ENCODE peak calls at places on chromosome 17, in six cellular contexts. One of them, this sample, is unnamed.

GRCh38 chr17:42518046-42518754 is 17.8 kb upstream of the NAGLU start:
- DNase-seq in HL-60: peak; percentile 46
- DNase-seq in nephron progenitor cell: no peak
- DNase-seq in astrocyte of the cerebellum: peak; percentile 76
- DNase-seq in GM23338: no peak
- DNase-seq in prostate gland: peak; percentile 71
- DNase-seq in this sample: peak; percentile 93

GRCh38 chr17:72396121-72396520 is 275.3 kb downstream of the SOX9 start:
- DNase-seq in HL-60: no peak
- DNase-seq in nephron progenitor cell: no peak
- DNase-seq in astrocyte of the cerebellum: no peak
- DNase-seq in GM23338: no peak
- DNase-seq in prostate gland: no peak
- DNase-seq in this sample: no peak

GRCh38 chr17:33564146-33564545 is 271.1 kb upstream of the ASIC2 start:
- DNase-seq in HL-60: no peak
- DNase-seq in nephron progenitor cell: no peak
- DNase-seq in astrocyte of the cerebellum: no peak
- DNase-seq in GM23338: no peak
- DNase-seq in prostate gland: no peak
- DNase-seq in this sample: no peak

GRCh38 chr17:38536661-38537060 is 69.1 kb downstream of the SRCIN1 start:
- DNase-seq in HL-60: no peak
- DNase-seq in nephron progenitor cell: no peak
- DNase-seq in astrocyte of the cerebellum: no peak
- DNase-seq in GM23338: no peak
- DNase-seq in prostate gland: no peak
- DNase-seq in this sample: no peak

GRCh38 chr17:65020284-65020683 is 36.3 kb downstream of the GNA13 start:
- DNase-seq in HL-60: peak; percentile 45
- DNase-seq in nephron progenitor cell: no peak
- DNase-seq in astrocyte of the cerebellum: no peak
- DNase-seq in GM23338: no peak
- DNase-seq in prostate gland: no peak
- DNase-seq in this sample: peak; percentile 87

GRCh38 chr17:345992-346785 is 6.4 kb downstream of the RPH3AL start:
- DNase-seq in HL-60: no peak
- DNase-seq in nephron progenitor cell: no peak
- DNase-seq in astrocyte of the cerebellum: no peak
- DNase-seq in GM23338: no peak
- DNase-seq in prostate gland: no peak
- DNase-seq in this sample: no peak

GRCh38 chr17:2867441-2868424 is 71.5 kb downstream of the RAP1GAP2 start:
- DNase-seq in HL-60: no peak
- DNase-seq in nephron progenitor cell: peak; percentile 28
- DNase-seq in astrocyte of the cerebellum: no peak
- DNase-seq in GM23338: peak; percentile 90
- DNase-seq in prostate gland: no peak
- DNase-seq in this sample: peak; percentile 58

GRCh38 chr17:82965371-82965770 is 114.0 kb upstream of the METRNL start:
- DNase-seq in HL-60: no peak
- DNase-seq in nephron progenitor cell: no peak
- DNase-seq in astrocyte of the cerebellum: no peak
- DNase-seq in GM23338: no peak
- DNase-seq in prostate gland: no peak
- DNase-seq in this sample: no peak

GRCh38 chr17:17152385-17152784 is 53.7 kb downstream of the PLD6 start:
- DNase-seq in HL-60: no peak
- DNase-seq in nephron progenitor cell: no peak
- DNase-seq in astrocyte of the cerebellum: no peak
- DNase-seq in GM23338: no peak
- DNase-seq in prostate gland: no peak
- DNase-seq in this sample: no peak

GRCh38 chr17:17151055-17151454 is 55.1 kb downstream of the PLD6 start:
- DNase-seq in HL-60: no peak
- DNase-seq in nephron progenitor cell: no peak
- DNase-seq in astrocyte of the cerebellum: peak; percentile 65
- DNase-seq in GM23338: no peak
- DNase-seq in prostate gland: no peak
- DNase-seq in this sample: peak; percentile 78

GRCh38 chr17:17150450-17150804 is 55.7 kb downstream of the PLD6 start:
- DNase-seq in HL-60: no peak
- DNase-seq in nephron progenitor cell: no peak
- DNase-seq in astrocyte of the cerebellum: no peak
- DNase-seq in GM23338: no peak
- DNase-seq in prostate gland: no peak
- DNase-seq in this sample: no peak

GRCh38 chr17:17151962-17152361 is 54.2 kb downstream of the PLD6 start:
- DNase-seq in HL-60: no peak
- DNase-seq in nephron progenitor cell: no peak
- DNase-seq in astrocyte of the cerebellum: peak; percentile 87
- DNase-seq in GM23338: no peak
- DNase-seq in prostate gland: peak; percentile 71
- DNase-seq in this sample: peak; percentile 92

DNA sequence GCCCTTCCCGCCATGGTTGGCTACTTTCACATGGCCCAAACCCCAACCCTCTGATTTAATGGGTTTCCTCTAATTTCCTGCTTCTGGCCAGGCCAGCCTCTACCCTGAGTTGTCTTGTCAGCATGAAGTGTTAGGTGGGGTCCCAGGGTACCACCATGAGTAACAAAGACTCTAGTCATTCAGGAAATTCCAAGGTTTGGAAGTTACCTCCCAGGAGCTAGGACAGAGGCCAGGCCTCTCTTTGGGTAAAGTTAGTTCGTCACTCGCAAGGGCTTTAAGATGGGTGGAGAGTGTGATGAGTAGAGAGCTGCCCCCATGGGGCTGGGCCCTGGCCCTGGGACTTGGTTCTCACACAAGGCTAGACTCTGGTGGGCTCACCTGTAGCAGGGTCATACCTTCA is 54.6 kb downstream of the PLD6 start:
- DNase-seq in HL-60: no peak
- DNase-seq in nephron progenitor cell: no peak
- DNase-seq in astrocyte of the cerebellum: no peak
- DNase-seq in GM23338: no peak
- DNase-seq in prostate gland: no peak
- DNase-seq in this sample: peak; percentile 37
- TF ChIP-seq CTCF in HL-60: no peak
- TF ChIP-seq CTCF in nephron progenitor cell: no peak
- TF ChIP-seq CTCF in astrocyte of the cerebellum: no peak
- TF ChIP-seq CTCF in GM23338: no peak
- TF ChIP-seq CTCF in prostate gland: no peak
- TF ChIP-seq CTCF in this sample: no peak

GRCh38 chr17:58277107-58277506 is 3.6 kb downstream of the MPO start:
- DNase-seq in HL-60: peak; percentile 43
- DNase-seq in nephron progenitor cell: no peak
- DNase-seq in astrocyte of the cerebellum: no peak
- DNase-seq in GM23338: peak; percentile 57
- DNase-seq in prostate gland: no peak
- DNase-seq in this sample: peak; percentile 29
- TF ChIP-seq CTCF in HL-60: peak; percentile 26
- TF ChIP-seq CTCF in nephron progenitor cell: peak; percentile 30
- TF ChIP-seq CTCF in astrocyte of the cerebellum: peak; percentile 36
- TF ChIP-seq CTCF in GM23338: peak; percentile 70
- TF ChIP-seq CTCF in prostate gland: no peak
- TF ChIP-seq CTCF in this sample: peak; percentile 54

GRCh38 chr17:4953461-4953961 is 2.6 kb downstream of the ENO3 start:
- DNase-seq in HL-60: no peak
- DNase-seq in nephron progenitor cell: no peak
- DNase-seq in astrocyte of the cerebellum: peak; percentile 54
- DNase-seq in GM23338: no peak
- DNase-seq in prostate gland: no peak
- DNase-seq in this sample: no peak

GRCh38 chr17:4958102-4958501 is 7.2 kb downstream of the ENO3 start:
- DNase-seq in HL-60: no peak
- DNase-seq in nephron progenitor cell: no peak
- DNase-seq in astrocyte of the cerebellum: no peak
- DNase-seq in GM23338: no peak
- DNase-seq in prostate gland: no peak
- DNase-seq in this sample: no peak

GRCh38 chr17:4959261-4959965 is 8.2 kb downstream of the SPAG7 start:
- DNase-seq in HL-60: no peak
- DNase-seq in nephron progenitor cell: no peak
- DNase-seq in astrocyte of the cerebellum: no peak
- DNase-seq in GM23338: no peak
- DNase-seq in prostate gland: no peak
- DNase-seq in this sample: no peak

GRCh38 chr17:4955091-4955490 is 4.2 kb downstream of the ENO3 start:
- DNase-seq in HL-60: no peak
- DNase-seq in nephron progenitor cell: no peak
- DNase-seq in astrocyte of the cerebellum: no peak
- DNase-seq in GM23338: no peak
- DNase-seq in prostate gland: no peak
- DNase-seq in this sample: no peak

DNA sequence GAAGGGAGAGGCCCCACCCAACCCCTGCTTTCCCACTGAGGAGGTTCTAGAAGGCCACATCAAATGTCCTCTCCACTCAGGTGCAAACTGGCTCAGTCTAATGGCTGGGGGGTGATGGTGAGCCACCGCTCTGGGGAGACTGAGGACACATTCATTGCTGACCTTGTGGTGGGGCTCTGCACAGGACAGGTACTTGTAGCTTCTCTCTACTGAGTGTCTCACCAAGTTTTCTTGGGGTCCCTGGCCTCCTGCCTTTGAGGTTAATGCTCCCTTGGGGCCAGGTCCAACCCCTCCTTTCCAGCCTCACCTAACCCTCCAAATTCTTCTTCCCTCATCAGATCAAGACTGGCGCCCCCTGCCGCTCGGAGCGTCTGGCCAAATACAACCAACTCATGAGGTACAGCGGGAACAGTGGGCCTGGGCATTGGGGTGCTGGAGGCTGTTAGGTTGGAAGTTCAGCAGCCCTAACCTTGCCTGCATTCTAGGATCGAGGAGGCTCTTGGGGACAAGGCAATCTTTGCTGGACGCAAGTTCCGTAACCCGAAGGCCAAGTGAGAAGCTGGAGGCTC is 5.7 kb downstream of the ENO3 start:
- DNase-seq in HL-60: peak; percentile 23
- DNase-seq in nephron progenitor cell: no peak
- DNase-seq in astrocyte of the cerebellum: no peak
- DNase-seq in GM23338: peak; percentile 90
- DNase-seq in prostate gland: no peak
- DNase-seq in this sample: no peak
- TF ChIP-seq CTCF in HL-60: no peak
- TF ChIP-seq CTCF in nephron progenitor cell: no peak
- TF ChIP-seq CTCF in astrocyte of the cerebellum: peak; percentile 6
- TF ChIP-seq CTCF in GM23338: peak; percentile 74
- TF ChIP-seq CTCF in prostate gland: no peak
- TF ChIP-seq CTCF in this sample: peak; percentile 21

GRCh38 chr17:8005357-8005756 is 2.9 kb downstream of the GUCY2D start:
- DNase-seq in HL-60: no peak
- DNase-seq in nephron progenitor cell: no peak
- DNase-seq in astrocyte of the cerebellum: no peak
- DNase-seq in GM23338: no peak
- DNase-seq in prostate gland: no peak
- DNase-seq in this sample: no peak

GRCh38 chr17:8004899-8005298 is 2.5 kb downstream of the GUCY2D start:
- DNase-seq in HL-60: no peak
- DNase-seq in nephron progenitor cell: no peak
- DNase-seq in astrocyte of the cerebellum: no peak
- DNase-seq in GM23338: no peak
- DNase-seq in prostate gland: no peak
- DNase-seq in this sample: peak; percentile 46

GRCh38 chr17:8007836-8008235 is 5.4 kb downstream of the GUCY2D start:
- DNase-seq in HL-60: no peak
- DNase-seq in nephron progenitor cell: no peak
- DNase-seq in astrocyte of the cerebellum: no peak
- DNase-seq in GM23338: no peak
- DNase-seq in prostate gland: no peak
- DNase-seq in this sample: no peak

GRCh38 chr17:8006836-8007680 is 4.6 kb downstream of the GUCY2D start:
- DNase-seq in HL-60: no peak
- DNase-seq in nephron progenitor cell: no peak
- DNase-seq in astrocyte of the cerebellum: no peak
- DNase-seq in GM23338: peak; percentile 17
- DNase-seq in prostate gland: no peak
- DNase-seq in this sample: no peak

DNA sequence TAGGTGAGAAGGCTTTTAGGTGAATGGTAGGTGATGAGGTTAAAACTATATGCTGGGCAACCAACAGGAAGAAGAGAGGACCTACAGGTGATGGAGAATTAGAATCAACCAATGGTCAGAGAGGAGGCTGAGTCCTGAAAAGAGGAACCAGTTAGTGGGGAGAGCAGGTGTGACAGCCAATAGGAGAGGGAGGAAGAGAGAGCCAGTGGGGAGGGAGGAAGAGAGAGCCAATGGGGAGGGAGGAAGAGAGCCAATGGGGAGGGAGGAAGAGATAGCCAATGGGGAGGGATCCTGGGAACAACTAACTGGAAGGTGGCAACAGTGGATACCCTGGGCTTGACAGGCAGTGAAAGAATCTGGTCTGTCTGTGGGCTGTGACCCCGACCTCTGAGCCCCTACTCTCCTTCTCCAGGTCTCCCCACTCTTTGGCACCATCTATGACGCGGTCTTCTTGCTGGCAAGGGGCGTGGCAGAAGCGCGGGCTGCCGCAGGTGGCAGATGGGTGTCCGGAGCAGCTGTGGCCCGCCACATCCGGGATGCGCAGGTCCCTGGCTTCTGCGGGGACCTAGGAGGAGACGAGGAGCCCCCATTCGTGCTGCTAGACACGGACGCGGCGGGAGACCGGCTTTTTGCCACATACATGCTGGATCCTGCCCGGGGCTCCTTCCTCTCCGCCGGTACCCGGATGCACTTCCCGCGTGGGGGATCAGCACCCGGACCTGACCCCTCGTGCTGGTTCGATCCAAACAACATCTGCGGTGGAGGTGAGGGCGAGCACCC is 3.7 kb downstream of the GUCY2D start:
- DNase-seq in HL-60: no peak
- DNase-seq in nephron progenitor cell: no peak
- DNase-seq in astrocyte of the cerebellum: no peak
- DNase-seq in GM23338: peak; percentile 46
- DNase-seq in prostate gland: no peak
- DNase-seq in this sample: no peak
- TF ChIP-seq CTCF in HL-60: no peak
- TF ChIP-seq CTCF in nephron progenitor cell: no peak
- TF ChIP-seq CTCF in astrocyte of the cerebellum: no peak
- TF ChIP-seq CTCF in GM23338: no peak
- TF ChIP-seq CTCF in prostate gland: no peak
- TF ChIP-seq CTCF in this sample: no peak

GRCh38 chr17:67559381-67559966 is 158.3 kb upstream of the NOL11 start:
- DNase-seq in HL-60: no peak
- DNase-seq in nephron progenitor cell: no peak
- DNase-seq in astrocyte of the cerebellum: no peak
- DNase-seq in GM23338: peak; percentile 57
- DNase-seq in prostate gland: no peak
- DNase-seq in this sample: no peak
- TF ChIP-seq CTCF in HL-60: no peak
- TF ChIP-seq CTCF in nephron progenitor cell: no peak
- TF ChIP-seq CTCF in astrocyte of the cerebellum: peak; percentile 10
- TF ChIP-seq CTCF in GM23338: peak; percentile 71
- TF ChIP-seq CTCF in prostate gland: no peak
- TF ChIP-seq CTCF in this sample: peak; percentile 20

DNA sequence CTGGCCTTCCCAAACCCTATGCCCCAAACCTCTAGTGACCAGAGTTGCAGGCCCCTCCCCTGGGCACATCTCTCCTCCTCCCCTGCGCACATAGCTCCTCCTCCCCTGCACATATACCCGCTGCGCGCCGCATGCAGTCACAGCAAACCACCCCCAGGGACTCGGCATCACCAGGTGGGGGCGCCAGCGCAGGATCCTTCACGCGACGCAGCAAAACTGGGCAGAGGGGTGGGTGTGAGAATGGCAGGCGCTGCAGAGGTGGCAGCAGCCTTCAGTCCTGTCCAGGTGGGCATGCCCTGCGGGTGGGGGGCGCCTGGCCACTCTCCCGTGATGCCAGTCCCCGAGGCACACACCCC is 5.6 kb downstream of the CORO6 start:
- DNase-seq in HL-60: peak; percentile 93
- DNase-seq in nephron progenitor cell: peak; percentile 82
- DNase-seq in astrocyte of the cerebellum: no peak
- DNase-seq in GM23338: peak; percentile 95
- DNase-seq in prostate gland: peak; percentile 63
- DNase-seq in this sample: peak; percentile 90
- TF ChIP-seq CTCF in HL-60: peak; percentile 65
- TF ChIP-seq CTCF in nephron progenitor cell: peak; percentile 44
- TF ChIP-seq CTCF in astrocyte of the cerebellum: peak; percentile 61
- TF ChIP-seq CTCF in GM23338: peak; percentile 77
- TF ChIP-seq CTCF in prostate gland: no peak
- TF ChIP-seq CTCF in this sample: peak; percentile 77

This sample was measured in epithelial cell of esophagus.